ENCODE peak calls at places on chromosome 5, in ten cellular contexts. A is breast epithelium, M is astrocyte, W is prostate gland, N is ascending aorta, I is body of pancreas, B is uterus, H is lower lobe of right lung, E is left ventricle myocardium inferior, K is esophagus squamous epithelium. Z is an unnamed sample. For H3K9me3 and H3K4me1, the result is how much of the 10 kb centered on the place peaks cover.

GRCh38 chr5:125411163-125412050 is 665.0 kb upstream of the ZNF608 start:
- DNase-seq in I (peak), K (no peak), W (peak), H (no peak), M (peak), B (peak), A (no peak), N (no peak), E (no peak), Z (no peak)

GRCh38 chr5:2756211-2756746 is 4.8 kb upstream of the IRX2 start:
- DNase-seq in B (no peak), H (peak), W (no peak), N (no peak), I (no peak), M (peak), E (no peak), K (no peak), A (peak), Z (no peak)

GRCh38 chr5:198516-198915 is 7.2 kb downstream of the LRRC14B start:
- DNase-seq in M (no peak), H (no peak), W (no peak), A (no peak), I (no peak), E (no peak), B (no peak), K (no peak), N (no peak), Z (peak)

GRCh38 chr5:144453753-144454152 is 283.1 kb downstream of the KCTD16 start:
- DNase-seq in K (no peak), N (no peak), W (no peak), A (no peak), B (no peak), M (no peak), I (no peak), E (no peak), H (no peak), Z (no peak)

GRCh38 chr5:174837919-174838902 is 113.8 kb downstream of the MSX2 start:
- DNase-seq in M (peak), A (no peak), N (no peak), W (no peak), B (peak), I (peak), E (no peak), K (no peak), H (no peak), Z (no peak)

GRCh38 chr5:157290156-157290980 is 24.4 kb downstream of the CYFIP2 start:
- DNase-seq in N (no peak), M (peak), W (no peak), E (no peak), I (no peak), H (no peak), A (no peak), B (no peak), K (no peak), Z (no peak)

GRCh38 chr5:10503997-10504761 is 59.7 kb upstream of the ANKRD33B start:
- DNase-seq in W (no peak), M (no peak), I (peak), H (no peak), N (no peak), K (no peak), A (no peak), B (no peak), E (no peak), Z (no peak)

GRCh38 chr5:56595561-56595960 is 219.8 kb upstream of the MAP3K1 start:
- DNase-seq in W (no peak), H (no peak), A (no peak), I (no peak), E (no peak), M (peak), N (no peak), B (no peak), K (no peak), Z (no peak)

GRCh38 chr5:75640395-75640794 is 29.1 kb downstream of the ANKDD1B start:
- DNase-seq in H (no peak), I (no peak), B (no peak), E (no peak), A (no peak), W (no peak), N (no peak), K (no peak), M (peak), Z (no peak)

GRCh38 chr5:84255318-84255717 is 129.4 kb downstream of the EDIL3 start:
- DNase-seq in E (no peak), H (no peak), N (no peak), B (no peak), M (peak), W (no peak), A (no peak), I (no peak), K (no peak), Z (no peak)

GRCh38 chr5:151051066-151051930 is 29.5 kb downstream of the TNIP1 start:
- DNase-seq in N (no peak), W (peak), I (peak), E (peak), H (peak), B (peak), A (peak), M (peak), K (no peak), Z (peak)

GRCh38 chr5:132411382-132411925 is 41.9 kb downstream of the SLC22A5 start:
- DNase-seq in K (no peak), H (no peak), W (peak), B (no peak), A (no peak), I (no peak), E (no peak), N (no peak), M (no peak), Z (no peak)

GRCh38 chr5:132592521-132592920 is 35.7 kb downstream of the RAD50 start:
- DNase-seq in B (no peak), W (no peak), E (no peak), N (no peak), M (peak), H (no peak), A (no peak), K (no peak), I (no peak), Z (no peak)

GRCh38 chr5:80318212-80318611 is 1.6 kb upstream of the SPZ1 start:
- DNase-seq in W (no peak), N (no peak), M (peak), H (no peak), E (no peak), K (no peak), I (no peak), A (no peak), B (peak), Z (no peak)

GRCh38 chr5:56699588-56699987 is 115.8 kb upstream of the MAP3K1 start:
- DNase-seq in A (no peak), E (no peak), B (no peak), H (no peak), W (no peak), N (no peak), I (no peak), M (no peak), K (no peak), Z (no peak)

GRCh38 chr5:126777257-126777973 is 479 bp downstream of the LMNB1 start:
- DNase-seq in M (peak), W (peak), B (peak), H (peak), N (no peak), K (no peak), A (peak), I (peak), E (peak), Z (no peak)

GRCh38 chr5:172496671-172497371 is 42.5 kb upstream of the SH3PXD2B start:
- DNase-seq in N (no peak), E (peak), M (peak), W (peak), H (no peak), K (no peak), I (no peak), A (no peak), B (peak), Z (peak)

GRCh38 chr5:31983851-31984250 is 190.3 kb downstream of the GOLPH3 start:
- DNase-seq in B (no peak), I (no peak), W (no peak), N (no peak), M (peak), A (no peak), E (no peak), K (no peak), H (no peak), Z (no peak)

GRCh38 chr5:169218862-169219261 is 82.1 kb downstream of the SLIT3 start:
- DNase-seq in H (no peak), B (no peak), W (peak), M (no peak), E (no peak), I (no peak), A (no peak), N (no peak), K (no peak), Z (no peak)

GRCh38 chr5:124460666-124461065 is 285.8 kb downstream of the ZNF608 start:
- DNase-seq in N (no peak), B (no peak), I (no peak), E (no peak), W (no peak), A (no peak), M (no peak), K (no peak), H (no peak), Z (no peak)

GRCh38 chr5:67059747-67060490 is 136.7 kb downstream of the CD180 start:
- DNase-seq in A (no peak), B (no peak), W (no peak), I (no peak), M (peak), N (no peak), E (no peak), H (no peak), K (no peak), Z (no peak)

GRCh38 chr5:73678322-73678740 is 52.3 kb downstream of the ARHGEF28 start:
- DNase-seq in H (no peak), W (no peak), I (peak), N (no peak), E (no peak), A (no peak), B (no peak), K (no peak), M (no peak), Z (no peak)

GRCh38 chr5:96093890-96094381 is 132.3 kb upstream of the ELL2 start:
- DNase-seq in K (no peak), A (no peak), M (peak), W (no peak), H (no peak), B (no peak), I (no peak), N (no peak), E (no peak), Z (no peak)

GRCh38 chr5:61559722-61560121 is 227.7 kb downstream of the ZSWIM6 start:
- DNase-seq in A (no peak), H (no peak), M (no peak), B (no peak), N (no peak), K (no peak), W (no peak), I (no peak), E (no peak), Z (no peak)

GRCh38 chr5:159629158-159629557 is 287.1 kb upstream of the ADRA1B start:
- DNase-seq in E (no peak), K (no peak), W (no peak), N (no peak), A (no peak), H (no peak), I (no peak), B (no peak), M (no peak), Z (no peak)

GRCh38 chr5:179833056-179833708 is 12.5 kb downstream of the SQSTM1 start:
- DNase-seq in N (no peak), M (no peak), K (no peak), I (no peak), W (no peak), H (no peak), E (no peak), B (no peak), A (no peak), Z (no peak)

GRCh38 chr5:160083012-160083436 is 36.2 kb downstream of the PWWP2A start:
- DNase-seq in W (no peak), E (no peak), H (no peak), I (no peak), A (no peak), M (peak), K (no peak), B (no peak), N (no peak), Z (no peak)

GRCh38 chr5:1014781-1015221 is 6.2 kb downstream of the NKD2 start:
- DNase-seq in M (no peak), I (no peak), A (no peak), K (no peak), N (no peak), E (peak), W (no peak), B (no peak), H (no peak), Z (no peak)

GRCh38 chr5:96203761-96204160 is 229.3 kb downstream of the PCSK1 start:
- DNase-seq in N (no peak), W (no peak), H (no peak), M (peak), B (no peak), K (no peak), I (no peak), A (no peak), E (no peak), Z (no peak)

GRCh38 chr5:148969291-148969690 is 93.6 kb downstream of the SH3TC2 start:
- DNase-seq in I (no peak), H (no peak), M (no peak), N (no peak), B (no peak), K (no peak), E (no peak), W (no peak), A (peak), Z (no peak)

GRCh38 chr5:139849501-139849900 is 53.9 kb downstream of the PSD2 start:
- DNase-seq in A (no peak), M (no peak), K (no peak), W (no peak), B (no peak), N (no peak), E (no peak), I (no peak), H (no peak), Z (no peak)

GRCh38 chr5:50441479-50441815 is 359 bp upstream of the EMB start:
- DNase-seq in H (no peak), K (no peak), N (no peak), I (no peak), B (no peak), W (no peak), M (no peak), A (no peak), E (no peak), Z (no peak)

GRCh38 chr5:173515526-173515925 is 100.9 kb downstream of the BOD1 start:
- DNase-seq in M (peak), B (no peak), N (no peak), A (no peak), K (no peak), E (no peak), I (no peak), W (no peak), H (no peak), Z (no peak)

GRCh38 chr5:158510479-158510878 is 589.2 kb downstream of the EBF1 start:
- DNase-seq in N (no peak), M (no peak), A (no peak), W (no peak), K (no peak), I (no peak), B (no peak), H (no peak), E (no peak), Z (no peak)

GRCh38 chr5:150448960-150449490 is 514 bp downstream of the RPS14 start:
- DNase-seq in W (no peak), K (no peak), E (no peak), I (no peak), A (no peak), M (no peak), B (no peak), H (no peak), N (no peak), Z (no peak)

GRCh38 chr5:135864503-135865443 is 30.3 kb downstream of the SLC25A48 start:
- DNase-seq in N (no peak), A (no peak), E (no peak), W (peak), B (no peak), K (no peak), M (no peak), I (no peak), H (no peak), Z (no peak)

DNA sequence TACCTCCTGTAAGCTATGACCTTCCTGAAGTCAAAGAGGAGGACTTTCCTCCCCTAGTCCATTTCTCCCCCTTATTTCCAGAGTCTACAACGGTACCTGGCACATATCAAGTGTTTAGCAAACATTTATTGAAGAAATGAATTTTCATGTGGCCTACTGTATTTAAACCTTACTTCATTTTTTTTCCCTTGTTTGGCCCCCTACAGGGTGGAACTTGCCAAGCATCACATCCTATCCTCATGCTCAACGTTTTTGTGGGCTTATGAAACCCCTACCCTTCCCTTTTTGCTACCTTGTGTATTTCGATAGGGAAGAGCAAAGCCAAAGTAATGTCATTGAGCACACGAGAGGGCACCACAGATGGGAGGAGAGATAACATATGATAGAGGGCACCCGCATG is 1857.8 kb upstream of the WWC1 start:
- DNase-seq in A (no peak), N (no peak), E (no peak), K (no peak), W (no peak), M (no peak), I (no peak), H (no peak), B (no peak), Z (no peak)
- TF ChIP-seq CTCF in A (no peak), N (no peak), E (no peak), K (no peak), W (no peak), M (no peak), I (no peak), H (no peak), B (no peak), Z (no peak)

GRCh38 chr5:76762484-76762883 is 46.6 kb downstream of the F2R start:
- DNase-seq in I (no peak), E (no peak), A (no peak), N (no peak), M (no peak), H (no peak), W (no peak), K (no peak), B (no peak), Z (no peak)

GRCh38 chr5:76763136-76763535 is 47.2 kb downstream of the F2R start:
- DNase-seq in B (no peak), I (no peak), H (no peak), A (no peak), E (no peak), M (no peak), K (no peak), N (no peak), W (no peak), Z (no peak)

GRCh38 chr5:76766746-76767145 is 50.8 kb downstream of the F2R start:
- DNase-seq in K (no peak), H (no peak), B (no peak), W (no peak), M (peak), A (no peak), N (no peak), E (no peak), I (no peak), Z (no peak)

GRCh38 chr5:76764374-76764773 is 48.4 kb downstream of the F2R start:
- DNase-seq in M (no peak), H (no peak), N (no peak), I (no peak), K (no peak), E (no peak), A (no peak), W (no peak), B (no peak), Z (no peak)

GRCh38 chr5:76765249-76765648 is 49.3 kb downstream of the F2R start:
- DNase-seq in E (no peak), N (no peak), A (no peak), B (no peak), I (no peak), K (no peak), H (no peak), M (peak), W (no peak), Z (no peak)
- H3K9me3 ChIP-seq in E (under half), N (under half), A (under half), B (under half), I (under half), K (under half), H (under half), M (under half), W (under half), Z (under half)

GRCh38 chr5:16894236-16895057 is 41.6 kb downstream of the MYO10 start:
- DNase-seq in H (no peak), W (peak), B (no peak), N (no peak), M (peak), I (peak), K (no peak), A (peak), E (no peak), Z (no peak)
- H3K4me1 ChIP-seq in H (under half), W (under half), B (under half), N (under half), M (under half), I (half or more), K (under half), A (under half), E (under half), Z (under half)

DNA sequence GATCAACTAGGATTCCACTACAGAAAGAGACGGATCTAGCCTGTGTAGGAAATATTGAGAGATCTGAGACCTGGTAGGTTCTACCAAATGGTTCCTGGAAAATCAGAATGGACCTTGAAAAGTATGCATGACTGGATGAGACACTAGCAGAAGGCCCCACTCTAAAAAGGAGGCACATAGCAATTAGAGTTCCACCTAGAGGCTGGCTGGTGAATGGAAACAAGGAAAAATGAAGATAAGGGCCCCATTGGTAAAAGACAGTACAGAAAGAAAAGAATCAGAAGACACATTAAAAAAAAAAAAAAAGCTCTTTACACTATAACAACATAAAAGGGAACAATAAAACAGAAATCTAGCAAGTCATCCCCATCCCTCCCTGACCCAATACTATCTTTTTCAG is 518.5 kb downstream of the NR2F1-AS1 start:
- DNase-seq in H (no peak), M (no peak), A (no peak), B (no peak), N (no peak), K (no peak), I (no peak), W (no peak), E (no peak), Z (no peak)
- TF ChIP-seq CTCF in H (no peak), M (no peak), A (no peak), B (no peak), N (no peak), K (no peak), I (no peak), W (no peak), E (no peak), Z (no peak)

GRCh38 chr5:71788794-71789193 is 69.7 kb downstream of the CARTPT start:
- DNase-seq in N (no peak), I (no peak), K (no peak), A (no peak), H (no peak), W (no peak), E (no peak), M (no peak), B (no peak), Z (no peak)

GRCh38 chr5:71790433-71790832 is 71.4 kb downstream of the CARTPT start:
- DNase-seq in H (no peak), E (no peak), M (no peak), B (no peak), K (no peak), N (no peak), W (no peak), A (no peak), I (no peak), Z (no peak)

GRCh38 chr5:71789746-71790145 is 70.7 kb downstream of the CARTPT start:
- DNase-seq in N (no peak), E (no peak), B (no peak), M (no peak), W (no peak), I (no peak), H (no peak), K (no peak), A (no peak), Z (no peak)

GRCh38 chr5:71794061-71794695 is 75.1 kb downstream of the CARTPT start:
- DNase-seq in I (no peak), K (no peak), W (no peak), A (no peak), N (no peak), H (no peak), E (no peak), B (no peak), M (no peak), Z (no peak)
- H3K9me3 ChIP-seq in I (under half), K (under half), W (under half), A (under half), N (under half), H (under half), E (under half), B (under half), M (under half), Z (under half)

DNA sequence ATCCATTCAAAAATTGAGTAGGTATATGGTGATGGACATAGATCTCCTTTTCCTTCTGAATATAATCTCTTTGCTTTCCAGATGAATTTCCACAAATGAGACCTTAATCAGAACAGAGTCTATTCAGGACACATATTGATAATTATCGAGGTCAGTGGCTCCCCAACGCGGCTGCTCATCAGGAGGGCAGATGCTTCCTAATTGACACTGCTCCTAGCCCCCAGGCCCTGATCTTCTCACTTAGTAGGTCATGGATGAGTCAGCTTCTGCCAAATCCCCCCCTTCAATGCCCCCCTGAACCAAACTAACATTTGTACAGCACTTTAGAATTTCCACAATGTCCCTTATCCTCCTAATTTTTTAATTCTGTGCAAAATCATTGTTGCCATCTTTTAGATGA is 51.6 kb downstream of the SEMA5A start:
- DNase-seq in I (no peak), A (no peak), B (no peak), K (no peak), E (no peak), W (no peak), M (no peak), N (no peak), H (no peak), Z (no peak)
- H3K4me1 ChIP-seq in I (under half), A (under half), B (under half), K (under half), E (under half), W (under half), M (under half), N (under half), H (under half), Z (under half)

Z was measured in tibial artery.